ENCODE peak calls at places on chromosome 21, in four cellular contexts. M is GM23248, X is mesenchymal stem cell, I is SK-N-MC. O is an unnamed sample.

GRCh38 chr21:38027901-38028300 is 111.6 kb upstream of the KCNJ6 start:
- DNase-seq in I (no peak), M (peak; percentile 75), X (no peak), O (no peak)

GRCh38 chr21:41605178-41605933 is 97.4 kb upstream of the TMPRSS2 start:
- DNase-seq in X (no peak), I (no peak), M (no peak), O (no peak)

GRCh38 chr21:46412521-46413364 is 45.9 kb upstream of the DIP2A start:
- DNase-seq in I (no peak), M (no peak), X (no peak), O (no peak)

GRCh38 chr21:25062061-25062460 is 545.2 kb downstream of the MRPL39 start:
- DNase-seq in I (no peak), X (no peak), M (no peak), O (peak; percentile 48)

GRCh38 chr21:23017989-23018388 is 2019.8 kb downstream of the NCAM2 start:
- DNase-seq in M (no peak), X (no peak), I (no peak), O (no peak)

GRCh38 chr21:34094949-34095348 is 21.6 kb downstream of the MRPS6 start:
- DNase-seq in X (no peak), I (no peak), M (no peak), O (no peak)

GRCh38 chr21:27406297-27407009 is 439.6 kb upstream of the ADAMTS5 start:
- DNase-seq in M (peak; percentile 49), I (no peak), X (peak; percentile 36), O (peak; percentile 11)

GRCh38 chr21:41932191-41932575 is 21.6 kb downstream of the C2CD2 start:
- DNase-seq in X (peak; percentile 80), I (no peak), M (peak; percentile 91), O (no peak)

GRCh38 chr21:41232055-41232454 is 64.1 kb downstream of the BACE2 start:
- DNase-seq in M (no peak), I (no peak), X (no peak), O (no peak)

GRCh38 chr21:44299085-44299457 is 782 bp upstream of the PFKL start:
- DNase-seq in M (peak; percentile 12), I (no peak), X (peak; percentile 54), O (no peak)

GRCh38 chr21:16058896-16059295 is 329.1 kb downstream of the USP25 start:
- DNase-seq in X (no peak), I (no peak), M (peak; percentile 32), O (no peak)

GRCh38 chr21:33924766-33925100 is 9.1 kb upstream of the ATP5PO start:
- DNase-seq in I (no peak), M (no peak), X (no peak), O (peak; percentile 39)

GRCh38 chr21:33370292-33370691 is 32.9 kb upstream of the IFNGR2 start:
- DNase-seq in I (no peak), M (no peak), X (no peak), O (no peak)

GRCh38 chr21:46371204-46372013 is 47.5 kb downstream of the PCNT start:
- DNase-seq in M (no peak), I (no peak), X (no peak), O (no peak)

GRCh38 chr21:42058631-42059111 is 12.4 kb upstream of the UMODL1 start:
- DNase-seq in I (no peak), X (no peak), M (no peak), O (no peak)

GRCh38 chr21:41931041-41931451 is 22.8 kb downstream of the C2CD2 start:
- DNase-seq in I (no peak), X (peak; percentile 33), M (no peak), O (peak; percentile 19)

GRCh38 chr21:25342811-25343210 is 264.5 kb downstream of the MRPL39 start:
- DNase-seq in X (no peak), I (no peak), M (peak; percentile 43), O (no peak)

GRCh38 chr21:18244721-18245486 is at the start of gene CHODL:
- DNase-seq in M (no peak), X (peak; percentile 26), I (no peak), O (peak; percentile 8)

GRCh38 chr21:46357335-46357604 is 33.3 kb downstream of the PCNT start:
- DNase-seq in I (no peak), M (no peak), X (no peak), O (no peak)

GRCh38 chr21:16908087-16908486 is 604.8 kb upstream of the CXADR start:
- DNase-seq in I (no peak), X (no peak), M (peak; percentile 22), O (no peak)

GRCh38 chr21:33761104-33762036 is 119.1 kb downstream of the ITSN1 start:
- DNase-seq in I (peak; percentile 24), X (peak; percentile 98), M (peak; percentile 97), O (peak; percentile 54)

GRCh38 chr21:17436626-17437111 is 76.2 kb upstream of the CXADR start:
- DNase-seq in I (no peak), X (peak; percentile 2), M (no peak), O (peak; percentile 67)

GRCh38 chr21:36704958-36705678 is 6.2 kb downstream of the SIM2 start:
- DNase-seq in M (no peak), I (no peak), X (no peak), O (peak; percentile 8)
- H3K4me3 ChIP-seq in M (no peak overlapping the region), I (no peak overlapping the region), X (no peak overlapping the region), O (no peak overlapping the region)

DNA sequence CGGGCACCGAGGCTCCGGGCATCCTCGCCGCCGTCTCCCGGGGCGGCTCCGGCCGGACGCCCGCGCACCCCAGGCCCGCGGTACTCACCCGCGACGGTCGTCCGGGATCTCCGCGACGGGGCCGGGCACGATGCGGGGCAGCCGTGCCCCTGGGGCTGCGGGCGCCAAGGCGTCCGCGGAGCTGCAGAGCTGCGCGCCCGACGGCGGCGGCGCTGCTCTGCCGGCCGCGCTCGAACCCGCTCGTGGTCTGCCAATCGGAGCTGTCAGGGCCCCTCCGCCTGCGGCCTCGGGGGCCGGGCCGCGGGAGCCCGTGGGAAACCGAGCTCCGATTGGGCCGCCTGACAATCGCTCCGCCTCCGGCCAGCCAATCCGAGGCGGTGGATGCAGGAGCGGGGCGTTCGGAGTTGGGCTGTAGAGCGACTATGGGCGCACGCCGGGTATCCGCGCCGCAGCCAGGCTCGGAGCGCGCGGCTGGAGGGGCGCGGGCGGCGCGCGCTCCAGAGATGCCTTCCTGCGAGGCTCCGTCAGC is 100.6 kb upstream of the SOD1 start:
- DNase-seq in M (peak; percentile 98), I (no peak), X (peak; percentile 95), O (peak; percentile 99)
- H3K27ac ChIP-seq in M (no peak overlapping the region), I (no peak overlapping the region), X (no peak overlapping the region), O (peak overlapping the region; percentile 91)

DNA sequence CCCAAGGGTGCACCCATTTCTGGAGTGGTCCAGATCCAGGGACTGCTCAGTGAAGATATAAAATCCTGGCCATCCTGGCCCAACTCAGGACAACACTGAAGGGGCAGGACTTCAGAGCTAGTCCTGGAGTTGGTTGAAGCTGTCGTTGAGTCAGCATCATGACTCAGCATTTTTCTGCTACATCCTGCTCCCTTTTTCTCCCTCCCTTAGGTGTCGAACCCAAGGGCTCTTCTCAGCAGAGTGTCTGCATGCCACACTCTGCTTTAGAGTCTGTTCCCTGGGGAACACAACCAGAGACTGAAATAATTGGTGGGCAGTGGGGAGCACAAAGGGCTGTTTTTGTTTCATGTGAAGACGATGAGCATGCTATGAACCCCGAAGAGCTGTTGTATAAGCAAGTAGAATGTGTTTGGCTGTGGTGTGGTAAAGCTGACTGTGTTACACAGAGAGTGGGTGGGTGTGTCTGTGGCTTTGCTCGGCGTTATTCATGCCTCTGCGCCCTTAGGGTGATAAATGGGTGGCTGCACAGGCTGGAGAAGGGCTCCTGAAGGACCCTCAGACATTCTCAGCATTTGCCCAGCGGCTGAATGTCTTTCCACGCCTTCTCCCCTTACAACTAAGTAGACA is 167.2 kb downstream of the CYYR1 start:
- DNase-seq in M (peak; percentile 89), I (no peak), X (peak; percentile 79), O (peak; percentile 84)
- H3K4me3 ChIP-seq in M (peak overlapping the region; percentile 56), I (peak overlapping the region; percentile 79), X (peak overlapping the region; percentile 41), O (no peak overlapping the region)

DNA sequence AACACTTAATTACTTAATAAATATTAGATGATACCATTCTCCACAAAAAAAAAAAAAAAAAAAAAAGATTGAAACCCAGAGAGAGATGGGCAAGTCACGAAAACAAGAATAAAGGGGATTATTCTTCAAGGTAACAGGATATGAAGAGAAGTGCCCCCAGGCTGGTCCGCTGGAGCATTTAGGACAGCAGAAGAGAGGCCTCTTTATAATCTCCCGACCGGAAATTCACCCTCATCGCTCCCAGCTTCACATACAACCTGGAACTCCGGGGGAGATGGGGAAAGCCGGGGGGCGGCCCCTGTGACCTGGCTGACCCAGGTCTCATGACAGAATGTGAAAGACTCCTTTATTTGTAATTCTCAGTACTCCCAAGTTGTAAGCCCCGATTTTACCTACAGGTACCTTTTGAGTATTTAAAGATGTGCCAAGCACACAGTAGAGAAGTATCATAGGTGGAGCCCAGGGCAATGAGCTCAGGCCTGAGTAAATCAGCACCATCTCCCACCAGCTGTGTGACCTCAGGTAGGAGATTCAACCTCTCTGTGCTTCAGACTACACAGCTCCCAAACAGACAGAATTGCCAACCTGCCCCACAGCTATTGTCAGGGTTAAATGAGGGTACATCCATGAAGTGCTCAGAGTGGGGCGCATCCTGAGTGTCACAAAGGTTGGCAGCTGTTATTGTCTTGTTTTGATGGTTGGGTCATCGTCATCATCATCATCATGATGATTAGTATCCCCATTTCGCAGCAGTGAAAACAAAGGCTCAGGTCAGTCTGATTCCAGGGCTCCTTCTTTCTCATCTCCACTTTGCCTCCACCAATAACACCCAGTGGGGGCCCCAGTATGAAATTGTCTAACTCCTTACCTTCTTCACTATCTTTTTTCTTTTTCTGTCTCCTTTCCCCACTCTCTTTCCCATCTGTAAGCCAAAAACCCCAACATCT is 148.4 kb downstream of the PSMG1 start:
- DNase-seq in X (no peak), M (no peak), I (no peak), O (no peak)
- H3K27ac ChIP-seq in X (no peak overlapping the region), M (no peak overlapping the region), I (no peak overlapping the region), O (no peak overlapping the region)

DNA sequence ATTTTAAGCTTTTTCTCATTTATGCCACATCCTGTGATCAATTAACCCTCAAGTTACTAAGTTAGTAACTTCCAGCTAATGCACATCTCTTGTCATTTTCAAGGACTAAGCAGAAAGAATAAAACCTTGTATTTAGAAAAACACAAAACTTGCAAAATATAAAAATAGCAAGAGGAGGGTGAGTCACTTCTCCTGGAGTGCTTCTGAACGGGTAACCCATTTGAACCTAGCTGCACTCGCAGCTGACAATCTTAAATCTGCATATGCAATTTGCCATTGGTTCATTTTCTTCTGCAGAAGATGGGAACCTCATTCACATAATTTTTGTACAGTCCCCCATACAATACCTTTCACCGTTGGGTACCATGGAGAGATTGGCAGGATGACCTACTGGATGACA is 500.4 kb downstream of the SETD4 start:
- DNase-seq in X (peak; percentile 74), I (no peak), M (peak; percentile 76), O (no peak)
- H3K4me3 ChIP-seq in X (peak overlapping the region; percentile 32), I (no peak overlapping the region), M (peak overlapping the region; percentile 8), O (no peak overlapping the region)

GRCh38 chr21:28773036-28773435 is 219.6 kb downstream of the LTN1 start:
- DNase-seq in M (peak; percentile 27), X (no peak), I (no peak), O (no peak)

GRCh38 chr21:28776251-28776650 is 216.4 kb downstream of the LTN1 start:
- DNase-seq in X (peak; percentile 75), M (peak; percentile 93), I (no peak), O (no peak)

GRCh38 chr21:28771790-28772501 is 220.7 kb downstream of the LTN1 start:
- DNase-seq in I (no peak), X (peak; percentile 85), M (peak; percentile 85), O (no peak)

GRCh38 chr21:28770867-28771661 is 221.6 kb downstream of the LTN1 start:
- DNase-seq in M (peak; percentile 45), I (no peak), X (peak; percentile 49), O (no peak)

GRCh38 chr21:28775071-28775470 is 217.6 kb downstream of the LTN1 start:
- DNase-seq in X (no peak), M (no peak), I (no peak), O (no peak)
- H3K27ac ChIP-seq in X (no peak overlapping the region), M (no peak overlapping the region), I (no peak overlapping the region), O (no peak overlapping the region)

GRCh38 chr21:45308211-45309068 is 20.7 kb upstream of the POFUT2 start:
- DNase-seq in I (no peak), M (no peak), X (peak; percentile 97), O (no peak)
- H3K4me3 ChIP-seq in I (no peak overlapping the region), M (no peak overlapping the region), X (peak overlapping the region; percentile 31), O (no peak overlapping the region)

O was measured in mesendoderm.